ENCODE peak calls at places on chromosome 15, in nine cellular contexts. E is A172; B is Kasumi-1; M is stimulated activated CD4-positive, alpha-beta T cell treated with anti-CD3 and anti-CD28 coated beads, Interleukin-12 subunit alpha, Interleukin-12 subunit beta, amount 100 ng/mL, for 24 hours; X is stimulated activated CD8-positive, alpha-beta memory T cell treated with anti-CD3 and anti-CD28 coated beads, Interleukin-2, amount 100 ng/mL, for 48 hours; S is left ventricle myocardium superior; I is glutamatergic neuron; D is cardiac septum; O is tibial artery. P is an unnamed sample.

GRCh38 chr15:29822685-29823459 is 604 bp upstream of the TJP1 start:
- DNase-seq in E (peak), B (no peak), M (no peak), X (no peak), S (peak), I (peak), D (peak), O (peak), P (peak)

GRCh38 chr15:55319537-55320325 is 709 bp downstream of the PIGB start:
- DNase-seq in E (peak), B (peak), M (no peak), X (no peak), S (no peak), I (no peak), D (no peak), O (peak), P (no peak)

GRCh38 chr15:78265137-78265460 is 737 bp downstream of the DNAJA4 start:
- DNase-seq in E (no peak), B (no peak), M (no peak), X (no peak), S (no peak), I (no peak), D (no peak), O (no peak), P (no peak)

GRCh38 chr15:66592505-66593218 is 26.9 kb upstream of the LCTL start:
- DNase-seq in E (no peak), B (no peak), M (no peak), X (no peak), S (no peak), I (no peak), D (no peak), O (no peak), P (no peak)

GRCh38 chr15:66253296-66253642 is 281 bp downstream of the MEGF11 start:
- DNase-seq in E (no peak), B (no peak), M (no peak), X (no peak), S (no peak), I (no peak), D (peak), O (no peak), P (no peak)

GRCh38 chr15:78339559-78339958 is 594 bp upstream of the CRABP1 start:
- DNase-seq in E (no peak), B (no peak), M (no peak), X (no peak), S (no peak), I (no peak), D (no peak), O (no peak), P (no peak)

GRCh38 chr15:65174491-65174890 is 10.7 kb downstream of the CLPX start:
- DNase-seq in E (no peak), B (no peak), M (no peak), X (no peak), S (no peak), I (no peak), D (no peak), O (no peak), P (no peak)

GRCh38 chr15:84988909-84989644 is 7.4 kb downstream of the PDE8A start:
- DNase-seq in E (no peak), B (no peak), M (no peak), X (no peak), S (no peak), I (no peak), D (no peak), O (no peak), P (no peak)

GRCh38 chr15:92393994-92394326 is 279 bp downstream of the ST8SIA2 start:
- DNase-seq in E (no peak), B (no peak), M (no peak), X (no peak), S (no peak), I (no peak), D (no peak), O (no peak), P (no peak)

GRCh38 chr15:32738677-32739076 is 20.9 kb downstream of the GREM1 start:
- DNase-seq in E (no peak), B (no peak), M (no peak), X (no peak), S (no peak), I (no peak), D (no peak), O (no peak), P (no peak)

GRCh38 chr15:101795455-101795854 is 7.9 kb upstream of the OR4F6 start:
- DNase-seq in E (peak), B (no peak), M (no peak), X (no peak), S (no peak), I (no peak), D (no peak), O (no peak), P (no peak)

GRCh38 chr15:68592054-68592453 is 13.3 kb downstream of the CORO2B start:
- DNase-seq in E (no peak), B (no peak), M (no peak), X (no peak), S (no peak), I (peak), D (no peak), O (no peak), P (no peak)

GRCh38 chr15:70101459-70102113 is 3.9 kb upstream of the TLE3 start:
- DNase-seq in E (peak), B (peak), M (no peak), X (no peak), S (peak), I (peak), D (peak), O (no peak), P (peak)

GRCh38 chr15:70127288-70127746 is 29.6 kb upstream of the TLE3 start:
- DNase-seq in E (no peak), B (no peak), M (no peak), X (no peak), S (peak), I (no peak), D (no peak), O (no peak), P (peak)

GRCh38 chr15:64767203-64767602 is 8.2 kb downstream of the RBPMS2 start:
- DNase-seq in E (no peak), B (no peak), M (no peak), X (no peak), S (no peak), I (no peak), D (no peak), O (no peak), P (no peak)

GRCh38 chr15:90483012-90483307 is 46.8 kb upstream of the CRTC3 start:
- DNase-seq in E (no peak), B (no peak), M (no peak), X (no peak), S (no peak), I (no peak), D (no peak), O (no peak), P (no peak)

P was measured in heart right ventricle.